ENCODE peak calls at places on chromosomes 2 and 18, in ten cellular contexts. One of them, this sample, is unnamed.

GRCh38 chr2:203583696-203584095 is 48.6 kb upstream of the RAPH1 start:
- DNase-seq in retina: no peak
- DNase-seq in cardiac muscle cell: peak
- DNase-seq in A673: no peak
- DNase-seq in iPS-NIHi11: no peak
- DNase-seq in fibroblast of pulmonary artery: peak
- DNase-seq in stimulated activated CD8-positive, alpha-beta memory T cell treated with anti-CD3 and anti-CD28 coated beads, Interleukin-4, amount 100 ng/mL, for 1 hour: no peak
- DNase-seq in T-helper 17 cell: no peak
- DNase-seq in AML-193: no peak
- DNase-seq in frontal cortex: no peak
- DNase-seq in this sample: peak

GRCh38 chr2:29233428-29233827 is 118.2 kb downstream of the CLIP4 start:
- DNase-seq in retina: no peak
- DNase-seq in cardiac muscle cell: no peak
- DNase-seq in A673: no peak
- DNase-seq in iPS-NIHi11: no peak
- DNase-seq in fibroblast of pulmonary artery: no peak
- DNase-seq in stimulated activated CD8-positive, alpha-beta memory T cell treated with anti-CD3 and anti-CD28 coated beads, Interleukin-4, amount 100 ng/mL, for 1 hour: no peak
- DNase-seq in T-helper 17 cell: no peak
- DNase-seq in AML-193: no peak
- DNase-seq in frontal cortex: no peak
- DNase-seq in this sample: peak

GRCh38 chr2:207747653-207748560 is 21.8 kb downstream of the FZD5 start:
- DNase-seq in retina: no peak
- DNase-seq in cardiac muscle cell: no peak
- DNase-seq in A673: no peak
- DNase-seq in iPS-NIHi11: no peak
- DNase-seq in fibroblast of pulmonary artery: no peak
- DNase-seq in stimulated activated CD8-positive, alpha-beta memory T cell treated with anti-CD3 and anti-CD28 coated beads, Interleukin-4, amount 100 ng/mL, for 1 hour: no peak
- DNase-seq in T-helper 17 cell: no peak
- DNase-seq in AML-193: no peak
- DNase-seq in frontal cortex: no peak
- DNase-seq in this sample: no peak

GRCh38 chr2:215105607-215106354 is 32.6 kb downstream of the ABCA12 start:
- DNase-seq in retina: no peak
- DNase-seq in cardiac muscle cell: peak
- DNase-seq in A673: no peak
- DNase-seq in iPS-NIHi11: no peak
- DNase-seq in fibroblast of pulmonary artery: peak
- DNase-seq in stimulated activated CD8-positive, alpha-beta memory T cell treated with anti-CD3 and anti-CD28 coated beads, Interleukin-4, amount 100 ng/mL, for 1 hour: no peak
- DNase-seq in T-helper 17 cell: no peak
- DNase-seq in AML-193: no peak
- DNase-seq in frontal cortex: no peak
- DNase-seq in this sample: no peak

GRCh38 chr2:67290451-67290991 is 106.6 kb upstream of the ETAA1 start:
- DNase-seq in retina: no peak
- DNase-seq in cardiac muscle cell: peak
- DNase-seq in A673: peak
- DNase-seq in iPS-NIHi11: no peak
- DNase-seq in fibroblast of pulmonary artery: peak
- DNase-seq in stimulated activated CD8-positive, alpha-beta memory T cell treated with anti-CD3 and anti-CD28 coated beads, Interleukin-4, amount 100 ng/mL, for 1 hour: no peak
- DNase-seq in T-helper 17 cell: no peak
- DNase-seq in AML-193: no peak
- DNase-seq in frontal cortex: no peak
- DNase-seq in this sample: no peak

GRCh38 chr2:30862054-30862651 is 54.9 kb upstream of the CAPN13 start:
- DNase-seq in retina: peak
- DNase-seq in cardiac muscle cell: peak
- DNase-seq in A673: peak
- DNase-seq in iPS-NIHi11: peak
- DNase-seq in fibroblast of pulmonary artery: peak
- DNase-seq in stimulated activated CD8-positive, alpha-beta memory T cell treated with anti-CD3 and anti-CD28 coated beads, Interleukin-4, amount 100 ng/mL, for 1 hour: peak
- DNase-seq in T-helper 17 cell: no peak
- DNase-seq in AML-193: peak
- DNase-seq in frontal cortex: peak
- DNase-seq in this sample: no peak

GRCh38 chr18:50192903-50193795 is 1.8 kb downstream of the MYO5B start:
- DNase-seq in retina: peak
- DNase-seq in cardiac muscle cell: no peak
- DNase-seq in A673: no peak
- DNase-seq in iPS-NIHi11: peak
- DNase-seq in fibroblast of pulmonary artery: no peak
- DNase-seq in stimulated activated CD8-positive, alpha-beta memory T cell treated with anti-CD3 and anti-CD28 coated beads, Interleukin-4, amount 100 ng/mL, for 1 hour: no peak
- DNase-seq in T-helper 17 cell: no peak
- DNase-seq in AML-193: no peak
- DNase-seq in frontal cortex: no peak
- DNase-seq in this sample: no peak

GRCh38 chr2:123958011-123958410 is 67.1 kb upstream of the CNTNAP5 start:
- DNase-seq in retina: no peak
- DNase-seq in cardiac muscle cell: peak
- DNase-seq in A673: no peak
- DNase-seq in iPS-NIHi11: no peak
- DNase-seq in fibroblast of pulmonary artery: peak
- DNase-seq in stimulated activated CD8-positive, alpha-beta memory T cell treated with anti-CD3 and anti-CD28 coated beads, Interleukin-4, amount 100 ng/mL, for 1 hour: no peak
- DNase-seq in T-helper 17 cell: no peak
- DNase-seq in AML-193: no peak
- DNase-seq in frontal cortex: no peak
- DNase-seq in this sample: no peak

GRCh38 chr18:13191779-13192178 is 26.8 kb upstream of the LDLRAD4 start:
- DNase-seq in retina: no peak
- DNase-seq in cardiac muscle cell: peak
- DNase-seq in A673: no peak
- DNase-seq in iPS-NIHi11: peak
- DNase-seq in fibroblast of pulmonary artery: peak
- DNase-seq in stimulated activated CD8-positive, alpha-beta memory T cell treated with anti-CD3 and anti-CD28 coated beads, Interleukin-4, amount 100 ng/mL, for 1 hour: no peak
- DNase-seq in T-helper 17 cell: no peak
- DNase-seq in AML-193: no peak
- DNase-seq in frontal cortex: no peak
- DNase-seq in this sample: no peak

GRCh38 chr2:9765611-9766531 is 77.4 kb upstream of the TAF1B start:
- DNase-seq in retina: no peak
- DNase-seq in cardiac muscle cell: peak
- DNase-seq in A673: no peak
- DNase-seq in iPS-NIHi11: peak
- DNase-seq in fibroblast of pulmonary artery: peak
- DNase-seq in stimulated activated CD8-positive, alpha-beta memory T cell treated with anti-CD3 and anti-CD28 coated beads, Interleukin-4, amount 100 ng/mL, for 1 hour: no peak
- DNase-seq in T-helper 17 cell: no peak
- DNase-seq in AML-193: no peak
- DNase-seq in frontal cortex: no peak
- DNase-seq in this sample: peak

GRCh38 chr2:112783187-112783721 is 1.0 kb downstream of the IL1A start:
- DNase-seq in retina: no peak
- DNase-seq in cardiac muscle cell: no peak
- DNase-seq in A673: no peak
- DNase-seq in iPS-NIHi11: no peak
- DNase-seq in fibroblast of pulmonary artery: no peak
- DNase-seq in stimulated activated CD8-positive, alpha-beta memory T cell treated with anti-CD3 and anti-CD28 coated beads, Interleukin-4, amount 100 ng/mL, for 1 hour: no peak
- DNase-seq in T-helper 17 cell: no peak
- DNase-seq in AML-193: no peak
- DNase-seq in frontal cortex: no peak
- DNase-seq in this sample: no peak

GRCh38 chr2:144707927-144708326 is 188.0 kb upstream of the ZEB2 start:
- DNase-seq in retina: no peak
- DNase-seq in cardiac muscle cell: no peak
- DNase-seq in A673: no peak
- DNase-seq in iPS-NIHi11: no peak
- DNase-seq in fibroblast of pulmonary artery: peak
- DNase-seq in stimulated activated CD8-positive, alpha-beta memory T cell treated with anti-CD3 and anti-CD28 coated beads, Interleukin-4, amount 100 ng/mL, for 1 hour: no peak
- DNase-seq in T-helper 17 cell: no peak
- DNase-seq in AML-193: no peak
- DNase-seq in frontal cortex: no peak
- DNase-seq in this sample: peak

GRCh38 chr2:218357194-218358177 is 829 bp downstream of the CATIP start:
- DNase-seq in retina: peak
- DNase-seq in cardiac muscle cell: no peak
- DNase-seq in A673: no peak
- DNase-seq in iPS-NIHi11: peak
- DNase-seq in fibroblast of pulmonary artery: no peak
- DNase-seq in stimulated activated CD8-positive, alpha-beta memory T cell treated with anti-CD3 and anti-CD28 coated beads, Interleukin-4, amount 100 ng/mL, for 1 hour: no peak
- DNase-seq in T-helper 17 cell: no peak
- DNase-seq in AML-193: no peak
- DNase-seq in frontal cortex: no peak
- DNase-seq in this sample: no peak

GRCh38 chr2:233075141-233075965 is 15.2 kb downstream of the INPP5D start:
- DNase-seq in retina: no peak
- DNase-seq in cardiac muscle cell: no peak
- DNase-seq in A673: no peak
- DNase-seq in iPS-NIHi11: no peak
- DNase-seq in fibroblast of pulmonary artery: no peak
- DNase-seq in stimulated activated CD8-positive, alpha-beta memory T cell treated with anti-CD3 and anti-CD28 coated beads, Interleukin-4, amount 100 ng/mL, for 1 hour: no peak
- DNase-seq in T-helper 17 cell: no peak
- DNase-seq in AML-193: peak
- DNase-seq in frontal cortex: no peak
- DNase-seq in this sample: peak

GRCh38 chr18:48622911-48623431 is 84.1 kb downstream of the CTIF start:
- DNase-seq in retina: no peak
- DNase-seq in cardiac muscle cell: no peak
- DNase-seq in A673: no peak
- DNase-seq in iPS-NIHi11: no peak
- DNase-seq in fibroblast of pulmonary artery: peak
- DNase-seq in stimulated activated CD8-positive, alpha-beta memory T cell treated with anti-CD3 and anti-CD28 coated beads, Interleukin-4, amount 100 ng/mL, for 1 hour: no peak
- DNase-seq in T-helper 17 cell: no peak
- DNase-seq in AML-193: no peak
- DNase-seq in frontal cortex: no peak
- DNase-seq in this sample: peak

GRCh38 chr2:66805136-66805535 is 370.2 kb downstream of the MEIS1 start:
- DNase-seq in retina: peak
- DNase-seq in cardiac muscle cell: no peak
- DNase-seq in A673: no peak
- DNase-seq in iPS-NIHi11: no peak
- DNase-seq in fibroblast of pulmonary artery: no peak
- DNase-seq in stimulated activated CD8-positive, alpha-beta memory T cell treated with anti-CD3 and anti-CD28 coated beads, Interleukin-4, amount 100 ng/mL, for 1 hour: no peak
- DNase-seq in T-helper 17 cell: no peak
- DNase-seq in AML-193: no peak
- DNase-seq in frontal cortex: no peak
- DNase-seq in this sample: no peak

GRCh38 chr2:197461073-197461472 is 7.7 kb downstream of the COQ10B start:
- DNase-seq in retina: no peak
- DNase-seq in cardiac muscle cell: no peak
- DNase-seq in A673: no peak
- DNase-seq in iPS-NIHi11: no peak
- DNase-seq in fibroblast of pulmonary artery: no peak
- DNase-seq in stimulated activated CD8-positive, alpha-beta memory T cell treated with anti-CD3 and anti-CD28 coated beads, Interleukin-4, amount 100 ng/mL, for 1 hour: no peak
- DNase-seq in T-helper 17 cell: no peak
- DNase-seq in AML-193: no peak
- DNase-seq in frontal cortex: no peak
- DNase-seq in this sample: no peak

GRCh38 chr18:10353791-10354190 is 100.6 kb upstream of the APCDD1 start:
- DNase-seq in retina: no peak
- DNase-seq in cardiac muscle cell: peak
- DNase-seq in A673: peak
- DNase-seq in iPS-NIHi11: no peak
- DNase-seq in fibroblast of pulmonary artery: peak
- DNase-seq in stimulated activated CD8-positive, alpha-beta memory T cell treated with anti-CD3 and anti-CD28 coated beads, Interleukin-4, amount 100 ng/mL, for 1 hour: no peak
- DNase-seq in T-helper 17 cell: no peak
- DNase-seq in AML-193: no peak
- DNase-seq in frontal cortex: no peak
- DNase-seq in this sample: peak

GRCh38 chr2:203404996-203405395 is 76.8 kb downstream of the ABI2 start:
- DNase-seq in retina: no peak
- DNase-seq in cardiac muscle cell: peak
- DNase-seq in A673: no peak
- DNase-seq in iPS-NIHi11: no peak
- DNase-seq in fibroblast of pulmonary artery: no peak
- DNase-seq in stimulated activated CD8-positive, alpha-beta memory T cell treated with anti-CD3 and anti-CD28 coated beads, Interleukin-4, amount 100 ng/mL, for 1 hour: no peak
- DNase-seq in T-helper 17 cell: no peak
- DNase-seq in AML-193: no peak
- DNase-seq in frontal cortex: no peak
- DNase-seq in this sample: no peak

GRCh38 chr2:16978291-16978690 is 312.7 kb upstream of the CYRIA start:
- DNase-seq in retina: no peak
- DNase-seq in cardiac muscle cell: no peak
- DNase-seq in A673: no peak
- DNase-seq in iPS-NIHi11: no peak
- DNase-seq in fibroblast of pulmonary artery: no peak
- DNase-seq in stimulated activated CD8-positive, alpha-beta memory T cell treated with anti-CD3 and anti-CD28 coated beads, Interleukin-4, amount 100 ng/mL, for 1 hour: no peak
- DNase-seq in T-helper 17 cell: no peak
- DNase-seq in AML-193: no peak
- DNase-seq in frontal cortex: no peak
- DNase-seq in this sample: no peak

GRCh38 chr2:19841918-19842693 is 59.7 kb downstream of the TTC32 start:
- DNase-seq in retina: no peak
- DNase-seq in cardiac muscle cell: no peak
- DNase-seq in A673: no peak
- DNase-seq in iPS-NIHi11: no peak
- DNase-seq in fibroblast of pulmonary artery: no peak
- DNase-seq in stimulated activated CD8-positive, alpha-beta memory T cell treated with anti-CD3 and anti-CD28 coated beads, Interleukin-4, amount 100 ng/mL, for 1 hour: no peak
- DNase-seq in T-helper 17 cell: no peak
- DNase-seq in AML-193: no peak
- DNase-seq in frontal cortex: no peak
- DNase-seq in this sample: peak

GRCh38 chr2:155223781-155224406 is 525.4 kb downstream of the KCNJ3 start:
- DNase-seq in retina: no peak
- DNase-seq in cardiac muscle cell: no peak
- DNase-seq in A673: peak
- DNase-seq in iPS-NIHi11: peak
- DNase-seq in fibroblast of pulmonary artery: peak
- DNase-seq in stimulated activated CD8-positive, alpha-beta memory T cell treated with anti-CD3 and anti-CD28 coated beads, Interleukin-4, amount 100 ng/mL, for 1 hour: no peak
- DNase-seq in T-helper 17 cell: no peak
- DNase-seq in AML-193: no peak
- DNase-seq in frontal cortex: peak
- DNase-seq in this sample: no peak

GRCh38 chr18:67402543-67402942 is 114.0 kb downstream of the DSEL start:
- DNase-seq in retina: no peak
- DNase-seq in cardiac muscle cell: peak
- DNase-seq in A673: no peak
- DNase-seq in iPS-NIHi11: no peak
- DNase-seq in fibroblast of pulmonary artery: peak
- DNase-seq in stimulated activated CD8-positive, alpha-beta memory T cell treated with anti-CD3 and anti-CD28 coated beads, Interleukin-4, amount 100 ng/mL, for 1 hour: no peak
- DNase-seq in T-helper 17 cell: no peak
- DNase-seq in AML-193: no peak
- DNase-seq in frontal cortex: no peak
- DNase-seq in this sample: no peak

GRCh38 chr2:166451451-166451850 is 42.6 kb downstream of the SCN7A start:
- DNase-seq in retina: no peak
- DNase-seq in cardiac muscle cell: no peak
- DNase-seq in A673: no peak
- DNase-seq in iPS-NIHi11: no peak
- DNase-seq in fibroblast of pulmonary artery: no peak
- DNase-seq in stimulated activated CD8-positive, alpha-beta memory T cell treated with anti-CD3 and anti-CD28 coated beads, Interleukin-4, amount 100 ng/mL, for 1 hour: no peak
- DNase-seq in T-helper 17 cell: no peak
- DNase-seq in AML-193: no peak
- DNase-seq in frontal cortex: no peak
- DNase-seq in this sample: peak

GRCh38 chr2:215390550-215390913 is 45.3 kb downstream of the FN1 start:
- DNase-seq in retina: no peak
- DNase-seq in cardiac muscle cell: no peak
- DNase-seq in A673: no peak
- DNase-seq in iPS-NIHi11: no peak
- DNase-seq in fibroblast of pulmonary artery: no peak
- DNase-seq in stimulated activated CD8-positive, alpha-beta memory T cell treated with anti-CD3 and anti-CD28 coated beads, Interleukin-4, amount 100 ng/mL, for 1 hour: no peak
- DNase-seq in T-helper 17 cell: no peak
- DNase-seq in AML-193: no peak
- DNase-seq in frontal cortex: no peak
- DNase-seq in this sample: no peak

GRCh38 chr2:28401411-28401810 is 8.8 kb downstream of the FOSL2 start:
- DNase-seq in retina: no peak
- DNase-seq in cardiac muscle cell: no peak
- DNase-seq in A673: no peak
- DNase-seq in iPS-NIHi11: no peak
- DNase-seq in fibroblast of pulmonary artery: no peak
- DNase-seq in stimulated activated CD8-positive, alpha-beta memory T cell treated with anti-CD3 and anti-CD28 coated beads, Interleukin-4, amount 100 ng/mL, for 1 hour: no peak
- DNase-seq in T-helper 17 cell: no peak
- DNase-seq in AML-193: no peak
- DNase-seq in frontal cortex: no peak
- DNase-seq in this sample: no peak

GRCh38 chr2:230575640-230576324 is 136.9 kb upstream of the CAB39 start:
- DNase-seq in retina: no peak
- DNase-seq in cardiac muscle cell: no peak
- DNase-seq in A673: peak
- DNase-seq in iPS-NIHi11: no peak
- DNase-seq in fibroblast of pulmonary artery: no peak
- DNase-seq in stimulated activated CD8-positive, alpha-beta memory T cell treated with anti-CD3 and anti-CD28 coated beads, Interleukin-4, amount 100 ng/mL, for 1 hour: peak
- DNase-seq in T-helper 17 cell: no peak
- DNase-seq in AML-193: no peak
- DNase-seq in frontal cortex: no peak
- DNase-seq in this sample: no peak

GRCh38 chr2:208224802-208225201 is 30.1 kb downstream of the IDH1 start:
- DNase-seq in retina: no peak
- DNase-seq in cardiac muscle cell: no peak
- DNase-seq in A673: no peak
- DNase-seq in iPS-NIHi11: peak
- DNase-seq in fibroblast of pulmonary artery: no peak
- DNase-seq in stimulated activated CD8-positive, alpha-beta memory T cell treated with anti-CD3 and anti-CD28 coated beads, Interleukin-4, amount 100 ng/mL, for 1 hour: no peak
- DNase-seq in T-helper 17 cell: no peak
- DNase-seq in AML-193: no peak
- DNase-seq in frontal cortex: no peak
- DNase-seq in this sample: no peak

This sample was measured in islet precursor cell.